ENCODE peak calls at places on chromosome 21, in ten cellular contexts. F, Q, T, V, Y, I, U, R, J and A are unnamed samples. For H3K79me2, the result is how much of the 10 kb centered on the place peaks cover.

GRCh38 chr21:29888437-29888836 is 51.4 kb downstream of the GRIK1 start:
- DNase-seq in Q (no peak), U (no peak), J (no peak), V (no peak), Y (no peak), T (peak), I (no peak), R (no peak), F (no peak), A (no peak)

GRCh38 chr21:45410865-45411809 is 6.2 kb downstream of the COL18A1 start:
- DNase-seq in I (no peak), Q (no peak), Y (no peak), T (no peak), R (no peak), F (peak), J (no peak), U (no peak), V (no peak), A (no peak)

GRCh38 chr21:27555996-27556395 is 589.1 kb upstream of the ADAMTS5 start:
- DNase-seq in U (no peak), F (no peak), Y (peak), J (no peak), Q (no peak), V (no peak), R (no peak), T (peak), I (no peak), A (no peak)

GRCh38 chr21:42579456-42580075 is 65.9 kb downstream of the SLC37A1 start:
- DNase-seq in J (no peak), T (no peak), U (no peak), F (no peak), I (no peak), Q (no peak), Y (no peak), V (no peak), R (no peak), A (no peak)

GRCh38 chr21:45992311-45993209 is 11.0 kb downstream of the COL6A1 start:
- DNase-seq in Q (no peak), J (no peak), I (no peak), T (no peak), F (no peak), Y (no peak), V (no peak), U (no peak), R (no peak), A (no peak)

GRCh38 chr21:42122808-42123207 is 51.7 kb downstream of the UMODL1 start:
- DNase-seq in R (no peak), J (no peak), V (no peak), U (no peak), T (no peak), F (no peak), Q (no peak), I (no peak), Y (no peak), A (no peak)

GRCh38 chr21:42530167-42530518 is 16.5 kb downstream of the SLC37A1 start:
- DNase-seq in Q (no peak), J (no peak), U (peak), T (no peak), Y (no peak), F (no peak), R (no peak), V (no peak), I (no peak), A (peak)

GRCh38 chr21:41726970-41727783 is 39.7 kb downstream of the RIPK4 start:
- DNase-seq in I (no peak), J (no peak), Y (peak), T (peak), R (peak), F (peak), Q (no peak), V (no peak), U (no peak), A (no peak)

GRCh38 chr21:41582866-41583265 is 74.9 kb upstream of the TMPRSS2 start:
- DNase-seq in J (no peak), T (no peak), V (no peak), I (peak), Y (no peak), F (no peak), U (no peak), Q (no peak), R (no peak), A (no peak)

GRCh38 chr21:37008705-37009104 is 2.2 kb downstream of the RIPPLY3 start:
- DNase-seq in T (no peak), Q (no peak), R (no peak), V (peak), I (no peak), Y (no peak), U (no peak), J (peak), F (no peak), A (no peak)

GRCh38 chr21:45869121-45870007 is 112.2 kb upstream of the COL6A1 start:
- DNase-seq in Q (peak), U (no peak), I (no peak), Y (peak), J (no peak), R (no peak), F (no peak), T (peak), V (no peak), A (no peak)

GRCh38 chr21:45505416-45506021 is 36.7 kb downstream of the SLC19A1 start:
- DNase-seq in J (no peak), Q (no peak), V (no peak), F (no peak), R (no peak), U (no peak), Y (no peak), I (no peak), T (no peak), A (no peak)

GRCh38 chr21:46222436-46223116 is 6.0 kb downstream of the LSS start:
- DNase-seq in I (no peak), U (no peak), R (no peak), V (no peak), Q (no peak), Y (no peak), F (no peak), T (no peak), J (no peak), A (no peak)

DNA sequence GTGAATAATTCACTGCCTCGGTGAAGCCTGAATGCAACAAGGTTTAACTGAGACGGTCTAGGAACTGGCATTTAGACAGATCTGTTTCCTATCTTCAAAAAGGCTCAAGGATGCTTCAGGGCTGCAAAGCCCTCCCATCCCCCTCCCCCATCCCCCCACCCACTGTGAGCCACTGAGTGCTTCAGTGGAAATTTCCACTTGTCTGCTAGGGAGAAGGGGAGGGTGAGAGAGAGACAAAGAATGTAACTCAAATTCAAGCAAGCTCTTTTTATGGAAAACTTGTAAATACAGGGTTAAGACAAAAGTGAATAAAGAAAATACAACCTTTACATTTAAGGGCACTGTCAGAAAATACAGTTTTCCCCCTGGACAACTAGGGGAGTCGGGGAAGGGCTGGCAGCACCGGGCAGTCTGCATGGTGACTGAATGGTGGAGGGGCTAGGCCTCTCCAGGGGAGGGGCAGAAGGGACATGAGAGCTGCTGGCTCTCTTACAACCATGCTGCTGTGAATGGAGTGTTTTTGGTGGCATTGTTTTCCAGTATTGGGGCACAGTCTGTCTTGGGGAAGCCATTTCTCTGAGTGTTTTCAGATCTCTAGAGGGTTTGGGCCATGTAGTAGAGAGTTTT is 56.7 kb downstream of the MRPS6 start:
- DNase-seq in R (no peak), J (peak), Y (peak), Q (peak), F (peak), U (peak), T (peak), I (peak), V (peak), A (no peak)
- H3K79me2 ChIP-seq in R (half or more), J (half or more), Y (half or more), Q (under half), F (half or more), U (under half), T (under half), I (under half), V (half or more), A (half or more)

GRCh38 chr21:39088831-39089380 is 94.3 kb downstream of the PSMG1 start:
- DNase-seq in Y (peak), V (no peak), U (no peak), R (no peak), Q (no peak), J (no peak), T (peak), I (no peak), F (no peak), A (peak)
- H3K79me2 ChIP-seq in Y (under half), V (under half), U (under half), R (under half), Q (under half), J (under half), T (under half), I (under half), F (under half), A (under half)

GRCh38 chr21:15839601-15840000 is 109.8 kb downstream of the USP25 start:
- DNase-seq in U (no peak), F (no peak), Y (peak), V (no peak), I (no peak), T (peak), Q (no peak), J (no peak), R (no peak), A (no peak)
- H3K79me2 ChIP-seq in U (under half), F (under half), Y (under half), V (under half), I (under half), T (under half), Q (under half), J (under half), R (under half), A (under half)

DNA sequence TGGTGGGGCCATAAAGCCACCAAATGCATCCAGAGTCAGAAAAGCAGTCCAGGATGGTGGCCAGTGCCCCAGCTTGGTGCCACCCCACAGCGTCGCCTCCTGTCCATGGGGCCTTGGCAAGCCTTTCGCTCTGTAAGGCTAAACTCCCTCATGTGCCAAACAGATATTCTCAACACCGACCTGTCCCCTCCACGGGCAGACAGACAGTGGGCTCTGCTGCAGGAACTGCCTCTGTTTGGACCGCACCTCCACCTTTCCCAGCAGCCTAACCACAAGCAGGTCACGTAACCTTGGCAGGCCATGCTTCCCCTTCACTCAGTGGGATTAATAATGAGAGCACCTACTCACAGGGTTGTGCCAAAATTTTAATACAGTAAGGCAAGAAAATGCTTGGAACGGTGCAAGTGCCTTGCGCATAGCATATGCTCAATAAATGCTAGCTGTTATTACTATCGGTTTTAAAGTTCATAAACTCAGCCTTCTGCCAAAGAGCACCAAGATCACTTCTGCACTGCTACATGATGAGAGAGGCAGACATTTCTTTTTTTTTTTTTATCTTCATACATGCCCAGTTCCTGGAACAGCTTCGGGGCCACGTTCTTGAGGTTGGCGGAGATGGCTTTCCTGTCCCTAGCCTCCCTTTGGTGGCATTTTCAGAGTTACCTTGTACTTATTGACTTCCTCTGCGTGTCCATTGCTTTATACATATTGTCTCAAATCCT is 11.6 kb downstream of the RUNX1 start:
- DNase-seq in Q (no peak), T (no peak), J (no peak), Y (no peak), R (no peak), I (no peak), F (no peak), U (no peak), V (no peak), A (no peak)
- H3K79me2 ChIP-seq in Q (under half), T (under half), J (under half), Y (half or more), R (under half), I (under half), F (under half), U (half or more), V (under half), A (half or more)

GRCh38 chr21:43734830-43735229 is 15.9 kb downstream of the PDXK start:
- DNase-seq in V (no peak), T (peak), Q (no peak), J (no peak), I (no peak), Y (peak), R (no peak), F (no peak), U (no peak), A (no peak)
- H3K79me2 ChIP-seq in V (under half), T (under half), Q (under half), J (half or more), I (under half), Y (half or more), R (half or more), F (half or more), U (under half), A (under half)

GRCh38 chr21:25564349-25564948 is 42.8 kb downstream of the MRPL39 start:
- DNase-seq in R (no peak), J (no peak), V (no peak), Q (no peak), Y (no peak), T (no peak), U (no peak), I (no peak), F (no peak), A (no peak)
- H3K79me2 ChIP-seq in R (under half), J (under half), V (under half), Q (under half), Y (half or more), T (half or more), U (under half), I (under half), F (under half), A (under half)

GRCh38 chr21:31140025-31140424 is 101.7 kb upstream of the KRTAP19-8 start:
- DNase-seq in F (no peak), J (no peak), T (no peak), I (no peak), Y (no peak), R (no peak), V (no peak), Q (no peak), U (no peak), A (no peak)
- H3K79me2 ChIP-seq in F (under half), J (under half), T (under half), I (under half), Y (under half), R (under half), V (under half), Q (under half), U (under half), A (under half)

GRCh38 chr21:33712022-33712803 is 69.9 kb downstream of the ITSN1 start:
- DNase-seq in V (no peak), R (no peak), Q (no peak), F (no peak), I (no peak), U (no peak), T (no peak), Y (no peak), J (no peak), A (no peak)
- H3K79me2 ChIP-seq in V (half or more), R (under half), Q (under half), F (half or more), I (under half), U (under half), T (under half), Y (half or more), J (half or more), A (under half)

GRCh38 chr21:38775733-38776132 is 30.0 kb upstream of the ETS2 start:
- DNase-seq in Y (no peak), J (no peak), T (no peak), V (no peak), U (no peak), R (no peak), Q (no peak), F (no peak), I (no peak), A (no peak)
- H3K79me2 ChIP-seq in Y (under half), J (under half), T (under half), V (under half), U (under half), R (under half), Q (under half), F (under half), I (under half), A (under half)